ENCODE peak calls at places on chromosome 18, in four cellular contexts. T is GM23338, Z is PC-3, R is fibroblast of lung. U is an unnamed sample.

GRCh38 chr18:56168049-56168781 is 470.2 kb downstream of the TXNL1 start:
- DNase-seq in R (peak; percentile 77), T (peak; percentile 72), Z (peak; percentile 92), U (peak; percentile 58)

GRCh38 chr18:23540867-23541266 is 37.6 kb downstream of the RMC1 start:
- DNase-seq in R (no peak), T (no peak), Z (no peak), U (no peak)

GRCh38 chr18:79574938-79575525 is 104.6 kb upstream of the CTDP1 start:
- DNase-seq in T (no peak), R (no peak), Z (no peak), U (no peak)

GRCh38 chr18:1659190-1659589 is 754.5 kb downstream of the ADCYAP1 start:
- DNase-seq in R (no peak), Z (no peak), T (no peak), U (no peak)

GRCh38 chr18:5296706-5297320 is 1.3 kb upstream of the ZBTB14 start:
- DNase-seq in R (peak; percentile 85), Z (peak; percentile 70), T (peak; percentile 94), U (peak; percentile 93)

GRCh38 chr18:49839012-49839411 is 25.7 kb upstream of the ACAA2 start:
- DNase-seq in Z (peak; percentile 73), R (no peak), T (no peak), U (no peak)

GRCh38 chr18:46333371-46334199 is 229.4 kb downstream of the HAUS1 start:
- DNase-seq in R (peak; percentile 15), Z (peak; percentile 46), T (peak; percentile 69), U (peak; percentile 37)

GRCh38 chr18:10518595-10519273 is 7.1 kb upstream of the NAPG start:
- DNase-seq in R (peak; percentile 61), Z (no peak), T (no peak), U (peak; percentile 63)

GRCh38 chr18:12625242-12625641 is 32.7 kb downstream of the SPIRE1 start:
- DNase-seq in T (no peak), Z (no peak), R (peak; percentile 66), U (no peak)

GRCh38 chr18:54946149-54946581 is 13.1 kb downstream of the CCDC68 start:
- DNase-seq in R (peak; percentile 56), T (no peak), Z (peak; percentile 63), U (peak; percentile 65)

GRCh38 chr18:57819671-57820460 is 16.8 kb upstream of the ATP8B1 start:
- DNase-seq in Z (peak; percentile 90), R (peak; percentile 79), T (peak; percentile 16), U (peak; percentile 84)

GRCh38 chr18:50334546-50335152 is 40.2 kb upstream of the SKA1 start:
- DNase-seq in Z (no peak), T (no peak), R (no peak), U (no peak)

GRCh38 chr18:8726281-8726680 is 20.9 kb downstream of the MTCL1 start:
- DNase-seq in Z (no peak), T (no peak), R (no peak), U (no peak)
- H3K4me3 ChIP-seq in Z (no peak overlapping the region), T (no peak overlapping the region), R (no peak overlapping the region), U (no peak overlapping the region)

GRCh38 chr18:40883271-40883670 is 1071.8 kb upstream of the PIK3C3 start:
- DNase-seq in T (no peak), R (no peak), Z (no peak), U (no peak)
- H2AFZ ChIP-seq in T (peak overlapping the region; percentile 77), R (no peak overlapping the region), Z (no peak overlapping the region), U (no peak overlapping the region)

GRCh38 chr18:9139400-9140039 is 2.9 kb downstream of the ANKRD12 start:
- DNase-seq in R (no peak), Z (no peak), T (no peak), U (no peak)

GRCh38 chr18:9136315-9137141 is at the start of gene ANKRD12:
- DNase-seq in R (peak; percentile 96), Z (peak; percentile 98), T (peak; percentile 94), U (peak; percentile 98)

GRCh38 chr18:9140381-9140780 is 3.8 kb downstream of the ANKRD12 start:
- DNase-seq in T (no peak), R (no peak), Z (no peak), U (no peak)

GRCh38 chr18:9137168-9138066 is 836 bp downstream of the ANKRD12 start:
- DNase-seq in Z (peak; percentile 72), T (peak; percentile 74), R (peak; percentile 79), U (peak; percentile 91)

GRCh38 chr18:9140984-9141383 is 4.4 kb downstream of the ANKRD12 start:
- DNase-seq in T (no peak), R (no peak), Z (no peak), U (no peak)
- H3K4me3 ChIP-seq in T (no peak overlapping the region), R (no peak overlapping the region), Z (no peak overlapping the region), U (no peak overlapping the region)

DNA sequence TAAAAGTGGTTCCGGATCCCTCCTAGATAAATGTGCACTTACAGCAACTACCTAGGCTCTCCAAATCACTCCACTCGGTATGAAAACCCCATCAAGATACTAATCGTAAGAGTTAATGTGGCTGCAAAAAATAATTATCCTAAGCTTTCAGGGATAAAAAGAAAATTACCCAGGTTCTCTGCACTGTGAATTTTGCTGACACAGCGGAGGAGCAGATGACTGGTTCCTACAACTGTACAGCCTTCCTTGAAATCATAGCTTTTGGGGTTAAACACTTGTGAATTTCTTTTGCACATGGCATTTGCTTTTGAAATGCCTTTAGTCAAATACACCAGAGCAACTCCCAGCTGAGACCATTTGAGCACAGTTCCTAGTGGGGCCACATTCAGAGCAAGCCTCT is 104.6 kb downstream of the CD226 start:
- DNase-seq in T (no peak), Z (no peak), R (no peak), U (no peak)
- H2AFZ ChIP-seq in T (peak overlapping the region; percentile 1), Z (no peak overlapping the region), R (no peak overlapping the region), U (no peak overlapping the region)

GRCh38 chr18:74146756-74147155 is 878 bp downstream of the FBXO15 start:
- DNase-seq in T (no peak), R (peak; percentile 3), Z (no peak), U (no peak)
- H3K4me3 ChIP-seq in T (peak overlapping the region; percentile 82), R (peak overlapping the region; percentile 98), Z (peak overlapping the region; percentile 91), U (peak overlapping the region; percentile 66)